ENCODE peak calls at places on chromosomes 7 and 10, in eight cellular contexts. Y, X, O, F, D, C, S and V are unnamed samples.

GRCh38 chr10:77455538-77455937 is 182.1 kb downstream of the KCNMA1 start:
- DNase-seq in Y (no peak), X (no peak), O (no peak), F (no peak), D (no peak), C (no peak), S (no peak), V (no peak)

GRCh38 chr7:49852619-49853462 is 79.4 kb downstream of the VWC2 start:
- DNase-seq in Y (no peak), X (peak), O (peak), F (no peak), D (peak), C (peak), S (no peak), V (peak)

GRCh38 chr7:84384417-84384816 is 189.8 kb upstream of the SEMA3A start:
- DNase-seq in Y (no peak), X (no peak), O (no peak), F (no peak), D (no peak), C (no peak), S (no peak), V (no peak)

GRCh38 chr7:41520445-41520844 is 182.4 kb downstream of the INHBA start:
- DNase-seq in Y (no peak), X (no peak), O (no peak), F (no peak), D (no peak), C (no peak), S (no peak), V (no peak)

GRCh38 chr7:2316578-2316977 is 2.3 kb upstream of the SNX8 start:
- DNase-seq in Y (no peak), X (no peak), O (no peak), F (no peak), D (no peak), C (no peak), S (no peak), V (no peak)

GRCh38 chr10:93916257-93917063 is 22.7 kb downstream of the SLC35G1 start:
- DNase-seq in Y (no peak), X (no peak), O (no peak), F (no peak), D (no peak), C (peak), S (no peak), V (no peak)

GRCh38 chr7:131111-132094 is 61.0 kb upstream of the FAM20C start:
- DNase-seq in Y (no peak), X (no peak), O (no peak), F (no peak), D (no peak), C (peak), S (no peak), V (no peak)

GRCh38 chr7:155927905-155928304 is 115.6 kb upstream of the SHH start:
- DNase-seq in Y (no peak), X (no peak), O (no peak), F (no peak), D (no peak), C (no peak), S (no peak), V (no peak)

GRCh38 chr7:22251284-22251683 is 105.7 kb downstream of the RAPGEF5 start:
- DNase-seq in Y (no peak), X (no peak), O (no peak), F (no peak), D (no peak), C (peak), S (no peak), V (no peak)

GRCh38 chr10:96440257-96441125 is 73.2 kb downstream of the TLL2 start:
- DNase-seq in Y (no peak), X (no peak), O (no peak), F (no peak), D (no peak), C (no peak), S (no peak), V (no peak)

GRCh38 chr7:26397786-26398435 is 106.2 kb downstream of the SNX10 start:
- DNase-seq in Y (no peak), X (no peak), O (peak), F (peak), D (peak), C (peak), S (no peak), V (peak)

GRCh38 chr7:66380285-66380888 is 175.3 kb downstream of the TPST1 start:
- DNase-seq in Y (no peak), X (no peak), O (no peak), F (no peak), D (no peak), C (no peak), S (no peak), V (no peak)

GRCh38 chr7:29749701-29750321 is 56.5 kb upstream of the WIPF3 start:
- DNase-seq in Y (no peak), X (no peak), O (no peak), F (no peak), D (no peak), C (no peak), S (no peak), V (no peak)

GRCh38 chr7:88689821-88690220 is 69.7 kb upstream of the ZNF804B start:
- DNase-seq in Y (no peak), X (no peak), O (no peak), F (no peak), D (no peak), C (no peak), S (no peak), V (no peak)

GRCh38 chr7:151209588-151209987 is 700 bp downstream of the H2BK1 start:
- DNase-seq in Y (no peak), X (no peak), O (no peak), F (no peak), D (no peak), C (no peak), S (no peak), V (no peak)

GRCh38 chr7:111215550-111215949 is 124.6 kb downstream of the LRRN3 start:
- DNase-seq in Y (no peak), X (no peak), O (no peak), F (no peak), D (no peak), C (no peak), S (no peak), V (no peak)

GRCh38 chr7:94123136-94123535 is 119.0 kb upstream of the BET1 start:
- DNase-seq in Y (no peak), X (no peak), O (no peak), F (no peak), D (no peak), C (no peak), S (no peak), V (no peak)

GRCh38 chr7:74544706-74545469 is 91.2 kb downstream of the GTF2IRD1 start:
- DNase-seq in Y (no peak), X (peak), O (no peak), F (no peak), D (peak), C (peak), S (no peak), V (peak)

GRCh38 chr7:97847791-97848190 is 24.4 kb downstream of the ASNS start:
- DNase-seq in Y (no peak), X (no peak), O (no peak), F (no peak), D (no peak), C (no peak), S (no peak), V (no peak)

GRCh38 chr7:101162551-101163280 is 2.7 kb downstream of the VGF start:
- DNase-seq in Y (no peak), X (no peak), O (no peak), F (peak), D (no peak), C (peak), S (no peak), V (no peak)

GRCh38 chr7:122006687-122007086 is 133.7 kb downstream of the PTPRZ1 start:
- DNase-seq in Y (no peak), X (no peak), O (no peak), F (no peak), D (no peak), C (peak), S (no peak), V (no peak)

GRCh38 chr10:33965795-33966581 is 631.5 kb upstream of the NRP1 start:
- DNase-seq in Y (no peak), X (no peak), O (no peak), F (no peak), D (no peak), C (no peak), S (no peak), V (no peak)

GRCh38 chr10:6416892-6417512 is 163.1 kb downstream of the PRKCQ start:
- DNase-seq in Y (no peak), X (peak), O (peak), F (no peak), D (peak), C (peak), S (no peak), V (no peak)

GRCh38 chr7:16648551-16648950 is 2.6 kb downstream of the BZW2 start:
- DNase-seq in Y (no peak), X (no peak), O (no peak), F (no peak), D (no peak), C (peak), S (no peak), V (no peak)

GRCh38 chr10:102819054-102819453 is 18.2 kb downstream of the CYP17A1 start:
- DNase-seq in Y (no peak), X (no peak), O (no peak), F (no peak), D (no peak), C (no peak), S (no peak), V (no peak)

GRCh38 chr7:106367018-106367420 is 82.2 kb upstream of the NAMPT start:
- DNase-seq in Y (no peak), X (peak), O (peak), F (no peak), D (peak), C (peak), S (no peak), V (no peak)

GRCh38 chr7:42677751-42678231 is 234.1 kb downstream of the C7orf25 start:
- DNase-seq in Y (no peak), X (no peak), O (no peak), F (no peak), D (no peak), C (no peak), S (no peak), V (no peak)